ENCODE peak calls at places on chromosomes 2 and 18, in six cellular contexts. S, W, I, G, L and U are unnamed samples.

GRCh38 chr2:79938648-79939047 is 365.9 kb downstream of the LRRTM1 start:
- DNase-seq in S (no peak), W (no peak), I (no peak), G (no peak), L (no peak), U (no peak)

GRCh38 chr2:162022290-162022945 is 51.6 kb downstream of the DPP4 start:
- DNase-seq in S (no peak), W (no peak), I (no peak), G (no peak), L (no peak), U (peak)

GRCh38 chr18:29034113-29034856 is 857.4 kb upstream of the CDH2 start:
- DNase-seq in S (no peak), W (no peak), I (no peak), G (no peak), L (no peak), U (peak)

GRCh38 chr2:213627054-213627710 is 342.9 kb downstream of the SPAG16 start:
- DNase-seq in S (no peak), W (no peak), I (no peak), G (no peak), L (no peak), U (no peak)

GRCh38 chr2:237752761-237753165 is 45.8 kb upstream of the RBM44 start:
- DNase-seq in S (no peak), W (no peak), I (no peak), G (no peak), L (peak), U (no peak)

GRCh38 chr2:70062270-70062669 is 25.0 kb upstream of the PCBP1 start:
- DNase-seq in S (no peak), W (no peak), I (no peak), G (no peak), L (no peak), U (no peak)

GRCh38 chr2:127675335-127676261 is at the start of gene LIMS2:
- DNase-seq in S (peak), W (peak), I (no peak), G (peak), L (no peak), U (peak)

GRCh38 chr2:52064234-52064633 is 1032.3 kb upstream of the NRXN1 start:
- DNase-seq in S (no peak), W (no peak), I (no peak), G (no peak), L (no peak), U (no peak)

GRCh38 chr2:145541028-145541427 is 1021.1 kb upstream of the ZEB2 start:
- DNase-seq in S (no peak), W (no peak), I (no peak), G (no peak), L (no peak), U (no peak)

GRCh38 chr2:8663997-8664396 is 17.9 kb upstream of the ID2 start:
- DNase-seq in S (no peak), W (no peak), I (no peak), G (no peak), L (no peak), U (no peak)

GRCh38 chr2:102891261-102891660 is 129.4 kb downstream of the TMEM182 start:
- DNase-seq in S (no peak), W (no peak), I (no peak), G (no peak), L (no peak), U (no peak)

GRCh38 chr18:77479047-77479446 is 229.4 kb downstream of the GALR1 start:
- DNase-seq in S (no peak), W (no peak), I (no peak), G (no peak), L (no peak), U (no peak)

GRCh38 chr2:180122874-180123273 is 115.8 kb upstream of the CWC22 start:
- DNase-seq in S (no peak), W (no peak), I (no peak), G (no peak), L (no peak), U (no peak)

GRCh38 chr2:28979576-28980366 is 1.3 kb upstream of the TOGARAM2 start:
- DNase-seq in S (no peak), W (no peak), I (no peak), G (no peak), L (no peak), U (no peak)

GRCh38 chr2:105553538-105554196 is 154.8 kb upstream of the FHL2 start:
- DNase-seq in S (no peak), W (no peak), I (no peak), G (no peak), L (no peak), U (peak)

GRCh38 chr2:97991081-97991856 is 4.5 kb downstream of the TMEM131 start:
- DNase-seq in S (no peak), W (peak), I (no peak), G (no peak), L (no peak), U (no peak)